ENCODE peak calls at places on chromosomes 2 and 18, in six cellular contexts. One of them, this sample, is unnamed.

GRCh38 chr2:15142069-15142689 is 419.0 kb downstream of the NBAS start:
- DNase-seq in fibroblast of lung: peak; percentile 9
- DNase-seq in tibial nerve: no peak
- DNase-seq in A549: no peak
- DNase-seq in Peyer's patch: no peak
- DNase-seq in tibial artery: no peak
- DNase-seq in this sample: no peak

GRCh38 chr2:740446-741293 is 63.5 kb upstream of the TMEM18 start:
- DNase-seq in A549: peak; percentile 84
- DNase-seq in fibroblast of lung: peak; percentile 88
- DNase-seq in tibial nerve: peak; percentile 41
- DNase-seq in Peyer's patch: peak; percentile 68
- DNase-seq in tibial artery: peak; percentile 83
- DNase-seq in this sample: peak; percentile 87

GRCh38 chr2:141522048-141522447 is 608.8 kb downstream of the LRP1B start:
- DNase-seq in A549: no peak
- DNase-seq in tibial artery: no peak
- DNase-seq in tibial nerve: no peak
- DNase-seq in Peyer's patch: no peak
- DNase-seq in fibroblast of lung: peak; percentile 30
- DNase-seq in this sample: no peak

GRCh38 chr2:62471816-62472215 is 34.2 kb downstream of the TMEM17 start:
- DNase-seq in Peyer's patch: no peak
- DNase-seq in tibial artery: no peak
- DNase-seq in fibroblast of lung: peak; percentile 57
- DNase-seq in A549: no peak
- DNase-seq in tibial nerve: no peak
- DNase-seq in this sample: no peak

GRCh38 chr18:64659186-64659585 is 510.3 kb upstream of the LINC00305 start:
- DNase-seq in fibroblast of lung: no peak
- DNase-seq in tibial nerve: no peak
- DNase-seq in A549: no peak
- DNase-seq in tibial artery: no peak
- DNase-seq in Peyer's patch: no peak
- DNase-seq in this sample: no peak

GRCh38 chr2:158740591-158740990 is 54.5 kb upstream of the DAPL1 start:
- DNase-seq in A549: no peak
- DNase-seq in fibroblast of lung: peak; percentile 84
- DNase-seq in Peyer's patch: no peak
- DNase-seq in tibial artery: no peak
- DNase-seq in tibial nerve: no peak
- DNase-seq in this sample: no peak

GRCh38 chr18:39960545-39960944 is 1994.5 kb upstream of the PIK3C3 start:
- DNase-seq in tibial nerve: no peak
- DNase-seq in A549: no peak
- DNase-seq in fibroblast of lung: peak; percentile 68
- DNase-seq in Peyer's patch: no peak
- DNase-seq in tibial artery: no peak
- DNase-seq in this sample: no peak

GRCh38 chr2:52428224-52428623 is 1339.4 kb upstream of the CHAC2 start:
- DNase-seq in A549: no peak
- DNase-seq in tibial artery: no peak
- DNase-seq in tibial nerve: no peak
- DNase-seq in Peyer's patch: no peak
- DNase-seq in fibroblast of lung: no peak
- DNase-seq in this sample: no peak

GRCh38 chr2:177460973-177461585 is 68.5 kb downstream of the AGPS start:
- DNase-seq in fibroblast of lung: no peak
- DNase-seq in Peyer's patch: no peak
- DNase-seq in tibial artery: no peak
- DNase-seq in tibial nerve: no peak
- DNase-seq in A549: no peak
- DNase-seq in this sample: no peak

GRCh38 chr2:128413718-128414341 is 95.2 kb upstream of the HS6ST1 start:
- DNase-seq in A549: no peak
- DNase-seq in tibial nerve: no peak
- DNase-seq in fibroblast of lung: no peak
- DNase-seq in Peyer's patch: no peak
- DNase-seq in tibial artery: peak; percentile 15
- DNase-seq in this sample: no peak

GRCh38 chr2:30272761-30273573 is 41.6 kb downstream of the LBH start:
- DNase-seq in fibroblast of lung: peak; percentile 89
- DNase-seq in tibial artery: no peak
- DNase-seq in Peyer's patch: no peak
- DNase-seq in tibial nerve: no peak
- DNase-seq in A549: peak; percentile 44
- DNase-seq in this sample: peak; percentile 42

GRCh38 chr2:191350826-191351225 is 105.6 kb downstream of the MYO1B start:
- DNase-seq in tibial nerve: no peak
- DNase-seq in Peyer's patch: no peak
- DNase-seq in A549: no peak
- DNase-seq in tibial artery: no peak
- DNase-seq in fibroblast of lung: peak; percentile 63
- DNase-seq in this sample: no peak

GRCh38 chr2:62292190-62292589 is 96.3 kb downstream of the B3GNT2 start:
- DNase-seq in Peyer's patch: no peak
- DNase-seq in tibial artery: no peak
- DNase-seq in A549: no peak
- DNase-seq in fibroblast of lung: peak; percentile 80
- DNase-seq in tibial nerve: peak; percentile 32
- DNase-seq in this sample: no peak

GRCh38 chr18:55086931-55087330 is 127.7 kb upstream of the CCDC68 start:
- DNase-seq in A549: no peak
- DNase-seq in fibroblast of lung: no peak
- DNase-seq in tibial nerve: no peak
- DNase-seq in Peyer's patch: no peak
- DNase-seq in tibial artery: no peak
- DNase-seq in this sample: no peak

GRCh38 chr2:53751728-53752127 is 15.9 kb upstream of the CHAC2 start:
- DNase-seq in tibial artery: no peak
- DNase-seq in tibial nerve: no peak
- DNase-seq in Peyer's patch: no peak
- DNase-seq in fibroblast of lung: peak; percentile 63
- DNase-seq in A549: no peak
- DNase-seq in this sample: no peak

GRCh38 chr18:59556265-59556664 is 141.0 kb downstream of the CCBE1 start:
- DNase-seq in Peyer's patch: no peak
- DNase-seq in tibial artery: no peak
- DNase-seq in fibroblast of lung: peak; percentile 67
- DNase-seq in tibial nerve: no peak
- DNase-seq in A549: no peak
- DNase-seq in this sample: no peak

GRCh38 chr18:26432651-26433424 is 115.5 kb downstream of the KCTD1 start:
- DNase-seq in tibial nerve: no peak
- DNase-seq in fibroblast of lung: no peak
- DNase-seq in A549: no peak
- DNase-seq in tibial artery: no peak
- DNase-seq in Peyer's patch: no peak
- DNase-seq in this sample: no peak

GRCh38 chr2:23595601-23596251 is 210.7 kb downstream of the KLHL29 start:
- DNase-seq in tibial nerve: no peak
- DNase-seq in A549: no peak
- DNase-seq in tibial artery: peak; percentile 81
- DNase-seq in fibroblast of lung: peak; percentile 85
- DNase-seq in Peyer's patch: peak; percentile 37
- DNase-seq in this sample: no peak

GRCh38 chr2:125710561-125710960 is 945.4 kb upstream of the GYPC start:
- DNase-seq in A549: no peak
- DNase-seq in tibial artery: no peak
- DNase-seq in fibroblast of lung: no peak
- DNase-seq in tibial nerve: no peak
- DNase-seq in Peyer's patch: no peak
- DNase-seq in this sample: no peak

GRCh38 chr2:170454471-170455372 is 260.4 kb upstream of the SP5 start:
- DNase-seq in tibial artery: no peak
- DNase-seq in Peyer's patch: no peak
- DNase-seq in tibial nerve: no peak
- DNase-seq in A549: no peak
- DNase-seq in fibroblast of lung: no peak
- DNase-seq in this sample: no peak

GRCh38 chr2:189022492-189022891 is 48.3 kb downstream of the COL3A1 start:
- DNase-seq in tibial artery: no peak
- DNase-seq in Peyer's patch: no peak
- DNase-seq in A549: no peak
- DNase-seq in fibroblast of lung: no peak
- DNase-seq in tibial nerve: peak; percentile 34
- DNase-seq in this sample: no peak

GRCh38 chr2:48548871-48549270 is 18.9 kb downstream of the STON1 start:
- DNase-seq in tibial nerve: no peak
- DNase-seq in fibroblast of lung: peak; percentile 92
- DNase-seq in A549: no peak
- DNase-seq in tibial artery: no peak
- DNase-seq in Peyer's patch: no peak
- DNase-seq in this sample: no peak

GRCh38 chr2:170711774-170712652 is 3.1 kb upstream of the SP5 start:
- DNase-seq in Peyer's patch: no peak
- DNase-seq in tibial artery: no peak
- DNase-seq in fibroblast of lung: no peak
- DNase-seq in tibial nerve: no peak
- DNase-seq in A549: no peak
- DNase-seq in this sample: peak; percentile 49

GRCh38 chr2:44954306-44954901 is 12.9 kb downstream of the SIX3 start:
- DNase-seq in tibial artery: no peak
- DNase-seq in fibroblast of lung: no peak
- DNase-seq in Peyer's patch: no peak
- DNase-seq in tibial nerve: no peak
- DNase-seq in A549: no peak
- DNase-seq in this sample: no peak

GRCh38 chr2:41965886-41966285 is 81.9 kb upstream of the PKDCC start:
- DNase-seq in Peyer's patch: no peak
- DNase-seq in fibroblast of lung: peak; percentile 57
- DNase-seq in tibial artery: peak; percentile 89
- DNase-seq in tibial nerve: peak; percentile 71
- DNase-seq in A549: no peak
- DNase-seq in this sample: no peak

GRCh38 chr18:73261923-73262322 is 394.1 kb upstream of the NETO1 start:
- DNase-seq in A549: no peak
- DNase-seq in tibial artery: no peak
- DNase-seq in Peyer's patch: no peak
- DNase-seq in fibroblast of lung: no peak
- DNase-seq in tibial nerve: no peak
- DNase-seq in this sample: no peak

GRCh38 chr2:88070055-88070454 is 2.4 kb downstream of the SMYD1 start:
- DNase-seq in fibroblast of lung: no peak
- DNase-seq in A549: no peak
- DNase-seq in Peyer's patch: no peak
- DNase-seq in tibial nerve: no peak
- DNase-seq in tibial artery: no peak
- DNase-seq in this sample: no peak

GRCh38 chr18:24068945-24069693 is 54.6 kb downstream of the TTC39C start:
- DNase-seq in Peyer's patch: no peak
- DNase-seq in A549: no peak
- DNase-seq in fibroblast of lung: no peak
- DNase-seq in tibial artery: no peak
- DNase-seq in tibial nerve: no peak
- DNase-seq in this sample: no peak

DNA sequence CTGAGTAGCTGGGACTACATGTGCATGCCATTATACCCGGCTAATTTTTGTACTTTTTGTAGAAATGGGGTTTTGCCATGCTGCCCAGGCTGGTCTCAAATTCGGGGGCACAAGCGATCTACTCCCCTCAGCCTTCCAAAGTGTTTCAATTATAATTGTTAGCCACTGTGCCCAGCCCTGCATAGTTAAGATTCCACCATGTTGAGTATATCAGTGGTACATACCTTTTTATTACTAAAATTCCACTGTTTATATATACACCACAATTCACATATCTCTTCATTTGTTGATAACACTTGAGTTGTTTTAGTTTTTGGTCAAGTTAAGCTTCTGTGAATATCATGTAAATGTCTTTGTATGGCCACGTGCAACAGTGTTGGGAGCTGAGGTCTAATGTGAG is 12.8 kb upstream of the FMNL2 start:
- DNase-seq in A549: no peak
- DNase-seq in tibial artery: no peak
- DNase-seq in Peyer's patch: no peak
- DNase-seq in fibroblast of lung: peak; percentile 8
- DNase-seq in tibial nerve: no peak
- DNase-seq in this sample: no peak
- H3K4me1 ChIP-seq in A549: peaks cover 3% of the 10 kb centered on the region
- H3K4me1 ChIP-seq in tibial artery: no peaks in the 10 kb centered on the region
- H3K4me1 ChIP-seq in Peyer's patch: no peaks in the 10 kb centered on the region
- H3K4me1 ChIP-seq in fibroblast of lung: no peaks in the 10 kb centered on the region
- H3K4me1 ChIP-seq in tibial nerve: no peaks in the 10 kb centered on the region
- H3K4me1 ChIP-seq in this sample: no peaks in the 10 kb centered on the region

GRCh38 chr2:200964498-200964897 is 1.0 kb upstream of the ORC2 start:
- DNase-seq in tibial nerve: no peak
- DNase-seq in fibroblast of lung: no peak
- DNase-seq in A549: no peak
- DNase-seq in tibial artery: no peak
- DNase-seq in Peyer's patch: no peak
- DNase-seq in this sample: no peak
- H3K4me3 ChIP-seq in tibial nerve: peak overlapping the region; percentile 76
- H3K4me3 ChIP-seq in fibroblast of lung: peak overlapping the region; percentile 89
- H3K4me3 ChIP-seq in A549: peak overlapping the region; percentile 73
- H3K4me3 ChIP-seq in tibial artery: peak overlapping the region; percentile 78
- H3K4me3 ChIP-seq in Peyer's patch: no peak overlapping the region
- H3K4me3 ChIP-seq in this sample: no peak overlapping the region

GRCh38 chr2:134193774-134194173 is 60.1 kb upstream of the MGAT5 start:
- DNase-seq in A549: no peak
- DNase-seq in tibial artery: no peak
- DNase-seq in fibroblast of lung: no peak
- DNase-seq in tibial nerve: no peak
- DNase-seq in Peyer's patch: no peak
- DNase-seq in this sample: no peak
- TF ChIP-seq CTCF in A549: no peak
- TF ChIP-seq CTCF in tibial artery: no peak
- TF ChIP-seq CTCF in fibroblast of lung: no peak
- TF ChIP-seq CTCF in tibial nerve: no peak
- TF ChIP-seq CTCF in Peyer's patch: no peak
- TF ChIP-seq CTCF in this sample: no peak

DNA sequence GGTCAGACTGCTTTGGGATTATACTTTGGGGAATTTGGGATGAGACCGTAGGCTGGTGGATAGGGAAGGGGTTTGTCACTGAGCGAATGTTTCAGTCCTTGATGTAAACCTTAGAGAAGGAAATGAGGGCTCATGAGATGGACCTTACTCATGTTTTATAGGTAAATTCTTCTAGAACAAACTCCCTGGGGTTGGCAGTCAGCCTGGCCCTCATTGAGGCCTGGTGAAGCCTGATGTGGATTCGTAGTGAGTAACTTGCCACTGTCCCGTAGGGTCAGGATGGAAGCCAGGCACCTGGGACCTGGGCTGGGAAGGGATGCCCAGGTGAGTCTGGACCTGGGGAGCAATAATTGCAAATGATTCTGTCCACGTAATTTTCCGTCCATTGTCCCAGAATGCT is 258.3 kb downstream of the LPIN1 start:
- DNase-seq in fibroblast of lung: no peak
- DNase-seq in A549: no peak
- DNase-seq in tibial nerve: no peak
- DNase-seq in tibial artery: no peak
- DNase-seq in Peyer's patch: no peak
- DNase-seq in this sample: no peak
- H3K4me1 ChIP-seq in fibroblast of lung: no peaks in the 10 kb centered on the region
- H3K4me1 ChIP-seq in A549: peaks cover 12% of the 10 kb centered on the region
- H3K4me1 ChIP-seq in tibial nerve: peaks cover 8% of the 10 kb centered on the region
- H3K4me1 ChIP-seq in tibial artery: no peaks in the 10 kb centered on the region
- H3K4me1 ChIP-seq in Peyer's patch: peaks cover 5% of the 10 kb centered on the region
- H3K4me1 ChIP-seq in this sample: no peaks in the 10 kb centered on the region

This sample was measured in mucosa of descending colon.